ENCODE peak calls at places on chromosomes 3 and 15, in six cellular contexts. F is Calu3, G is esophagus squamous epithelium, O is prostate gland, S is colonic mucosa, C is left lung. Y is an unnamed sample.

GRCh38 chr3:157239082-157239704 is 79.2 kb upstream of the CCNL1 start:
- DNase-seq in O (peak), G (peak), S (peak), C (peak), F (peak), Y (peak)

GRCh38 chr3:37163262-37164020 is 10.9 kb downstream of the LRRFIP2 start:
- DNase-seq in G (no peak), O (no peak), S (no peak), C (no peak), F (no peak), Y (no peak)

GRCh38 chr3:85560088-85560790 is 601.5 kb downstream of the CADM2 start:
- DNase-seq in C (no peak), G (no peak), O (peak), S (no peak), F (peak), Y (no peak)

GRCh38 chr3:50448752-50449539 is 54.5 kb downstream of the CACNA2D2 start:
- DNase-seq in S (no peak), O (no peak), C (no peak), G (no peak), F (no peak), Y (no peak)

GRCh38 chr3:98780343-98780742 is 17.2 kb downstream of the ST3GAL6 start:
- DNase-seq in S (no peak), F (no peak), O (no peak), G (no peak), C (no peak), Y (no peak)

GRCh38 chr3:45772341-45773035 is 23.8 kb downstream of the SLC6A20 start:
- DNase-seq in G (no peak), C (no peak), O (no peak), F (no peak), S (no peak), Y (no peak)

GRCh38 chr3:105850593-105850992 is 18.2 kb downstream of the CBLB start:
- DNase-seq in C (no peak), O (no peak), G (no peak), F (no peak), S (no peak), Y (no peak)

GRCh38 chr3:139121513-139122220 is 77.0 kb upstream of the PRR23C start:
- DNase-seq in G (no peak), C (no peak), S (peak), F (no peak), O (peak), Y (no peak)

GRCh38 chr3:194768586-194768985 is 82.9 kb downstream of the FAM43A start:
- DNase-seq in S (no peak), F (no peak), C (no peak), O (no peak), G (no peak), Y (no peak)

GRCh38 chr15:92803852-92804609 is 96.1 kb upstream of the CHD2 start:
- DNase-seq in F (peak), O (peak), C (peak), S (peak), G (peak), Y (peak)

GRCh38 chr3:194474675-194475074 is 12.1 kb downstream of the ATP13A3 start:
- DNase-seq in G (no peak), S (no peak), F (no peak), O (no peak), C (no peak), Y (no peak)

GRCh38 chr15:92848852-92849598 is 51.1 kb upstream of the CHD2 start:
- DNase-seq in F (no peak), S (no peak), C (no peak), O (no peak), G (no peak), Y (peak)

GRCh38 chr3:32238027-32238815 is at the start of gene CMTM8:
- DNase-seq in F (peak), O (peak), G (no peak), S (peak), C (peak), Y (peak)

GRCh38 chr3:196323723-196324122 is 5.7 kb upstream of the DYNLT2B start:
- DNase-seq in C (no peak), S (no peak), G (no peak), F (no peak), O (no peak), Y (no peak)

GRCh38 chr3:129352045-129352444 is 73.4 kb downstream of the HMCES start:
- DNase-seq in O (no peak), S (no peak), C (no peak), F (peak), G (no peak), Y (no peak)
- TF ChIP-seq CTCF in O (no peak), S (no peak), C (no peak), F (peak), G (peak), Y (no peak)

DNA sequence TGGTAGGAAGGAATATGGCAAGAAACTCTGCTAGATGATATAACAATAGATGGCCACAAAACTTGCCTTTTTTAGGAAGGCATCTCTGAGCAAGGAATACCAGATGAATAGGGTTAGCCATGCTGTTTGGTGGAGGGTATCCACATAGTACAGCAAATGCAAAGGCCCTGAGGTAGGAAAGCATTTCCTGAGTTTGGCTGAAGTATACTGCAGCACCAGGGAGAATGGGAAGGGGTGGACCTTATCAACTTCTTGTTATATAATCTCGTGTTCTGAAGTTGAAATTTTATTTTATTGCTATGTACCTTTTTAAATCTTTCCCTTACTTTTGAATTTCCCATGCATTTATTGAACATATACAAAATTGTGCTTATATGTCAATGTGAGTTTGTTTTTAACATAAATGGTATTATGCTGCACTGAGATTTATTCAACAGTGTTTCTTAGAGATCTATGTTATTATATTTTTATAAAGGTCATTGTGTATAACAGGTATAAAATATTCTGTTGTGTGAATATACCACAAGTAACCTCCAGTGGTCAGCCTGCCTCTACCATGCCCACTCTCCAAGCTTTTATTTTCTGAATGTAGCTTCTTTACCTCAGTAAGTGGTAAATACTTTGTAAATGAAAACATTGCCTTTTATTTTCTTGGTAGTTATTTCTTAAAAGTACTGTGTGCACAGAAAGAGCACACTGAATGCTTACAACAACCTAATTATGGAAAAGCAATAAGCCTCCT is 2.8 kb upstream of the KAT2B start:
- DNase-seq in G (no peak), C (no peak), S (no peak), O (no peak), F (no peak), Y (no peak)
- TF ChIP-seq CTCF in G (no peak), C (no peak), S (no peak), O (peak), F (no peak), Y (no peak)

DNA sequence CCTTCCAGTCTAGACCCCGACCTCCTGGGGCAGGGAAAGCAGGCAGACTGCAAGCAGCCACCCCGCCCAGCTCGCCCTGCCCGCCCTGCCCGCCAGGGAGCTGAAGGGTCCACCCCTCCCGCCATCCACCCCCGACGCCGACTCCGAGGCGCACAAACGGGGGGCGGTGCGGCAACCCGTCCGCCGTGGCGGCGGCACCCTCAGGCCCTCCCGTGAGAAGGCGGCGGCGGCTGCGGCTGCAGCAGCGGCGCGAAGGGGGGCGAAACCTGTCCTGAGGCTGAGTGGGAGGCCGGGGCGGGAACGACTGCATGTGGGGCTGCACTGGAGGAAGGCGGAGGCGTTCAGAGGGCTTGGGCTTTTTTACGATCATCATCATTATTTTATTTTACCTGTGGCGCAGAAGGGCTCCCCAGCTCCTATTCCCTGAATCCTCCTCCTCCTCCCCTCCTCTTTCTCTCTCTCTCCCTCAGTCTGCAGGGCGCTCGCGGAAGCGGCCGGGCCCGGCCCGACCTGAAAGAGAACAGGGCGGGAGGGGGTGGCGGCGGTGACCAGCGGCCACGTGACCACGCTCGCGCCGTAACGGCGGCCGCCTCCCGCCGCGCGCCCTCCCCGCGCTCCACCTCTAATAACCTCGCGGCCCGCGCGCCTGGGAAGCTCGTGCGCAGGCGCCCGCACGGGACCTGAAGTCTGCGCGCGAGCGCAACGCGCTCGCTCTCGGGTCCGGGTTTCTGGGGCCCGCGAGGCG is at the start of gene TBC1D5:
- DNase-seq in F (peak), S (peak), O (peak), G (peak), C (peak), Y (peak)
- TF ChIP-seq CTCF in F (no peak), S (no peak), O (peak), G (peak), C (no peak), Y (no peak)

GRCh38 chr3:9296241-9296640 is 46.8 kb upstream of the SRGAP3 start:
- DNase-seq in F (no peak), S (no peak), C (no peak), O (no peak), G (no peak), Y (no peak)

GRCh38 chr3:9301798-9302197 is 52.4 kb upstream of the SRGAP3 start:
- DNase-seq in C (no peak), G (no peak), F (no peak), O (no peak), S (no peak), Y (no peak)

GRCh38 chr3:9298236-9298635 is 48.8 kb upstream of the SRGAP3 start:
- DNase-seq in S (no peak), G (no peak), C (no peak), O (no peak), F (no peak), Y (no peak)

GRCh38 chr3:9302425-9303181 is 53.2 kb upstream of the SRGAP3 start:
- DNase-seq in G (no peak), C (peak), O (peak), F (peak), S (peak), Y (peak)

GRCh38 chr3:9301091-9301490 is 51.6 kb upstream of the SRGAP3 start:
- DNase-seq in G (no peak), F (no peak), C (no peak), S (no peak), O (no peak), Y (no peak)
- TF ChIP-seq CTCF in G (no peak), F (no peak), C (no peak), S (no peak), O (no peak), Y (no peak)

DNA sequence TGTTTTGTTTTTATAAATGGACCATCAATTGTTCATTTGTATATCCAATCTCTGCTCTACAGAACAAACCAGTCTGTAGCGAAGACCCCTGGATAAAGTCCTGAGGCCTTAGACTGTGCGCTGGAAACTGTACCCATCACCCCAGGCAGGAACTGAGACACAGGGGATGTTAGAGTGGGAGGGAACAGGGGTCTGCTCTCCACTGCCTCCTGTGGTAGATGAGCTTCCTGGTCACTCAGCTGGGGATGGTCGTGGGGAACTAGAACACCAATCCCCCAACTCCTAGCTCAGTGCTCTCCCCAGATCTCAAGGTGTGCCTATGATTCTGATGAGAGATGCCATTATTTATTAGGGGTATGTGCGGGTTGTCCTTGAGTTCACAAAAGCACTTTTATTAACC is 340.2 kb upstream of the IGF1R start:
- DNase-seq in C (no peak), S (no peak), G (no peak), F (no peak), O (no peak), Y (no peak)
- TF ChIP-seq CTCF in C (no peak), S (no peak), G (no peak), F (no peak), O (no peak), Y (no peak)

Y was measured in GM13976.